ENCODE peak calls at places on chromosomes 11 and 22, in six cellular contexts. One of them, this sample, is unnamed.

GRCh38 chr22:42520663-42521546 is 1.3 kb upstream of the RRP7A start:
- DNase-seq in HCT116: no peak
- DNase-seq in H1: no peak
- DNase-seq in WTC11: no peak
- DNase-seq in HepG2: peak
- DNase-seq in K562: no peak
- DNase-seq in this sample: no peak

GRCh38 chr11:115930886-115931537 is 426.8 kb upstream of the CADM1 start:
- DNase-seq in H1: no peak
- DNase-seq in K562: no peak
- DNase-seq in WTC11: no peak
- DNase-seq in HepG2: no peak
- DNase-seq in HCT116: no peak
- DNase-seq in this sample: no peak

GRCh38 chr11:67261942-67262681 is 4.2 kb upstream of the GRK2 start:
- DNase-seq in HepG2: no peak
- DNase-seq in WTC11: no peak
- DNase-seq in HCT116: no peak
- DNase-seq in H1: no peak
- DNase-seq in K562: no peak
- DNase-seq in this sample: no peak

GRCh38 chr11:567629-568258 is 7.0 kb downstream of the RASSF7 start:
- DNase-seq in K562: no peak
- DNase-seq in H1: no peak
- DNase-seq in HCT116: no peak
- DNase-seq in WTC11: no peak
- DNase-seq in HepG2: no peak
- DNase-seq in this sample: no peak

GRCh38 chr11:130457909-130458729 is 9.7 kb downstream of the ADAMTS15 start:
- DNase-seq in K562: no peak
- DNase-seq in HepG2: no peak
- DNase-seq in HCT116: no peak
- DNase-seq in WTC11: no peak
- DNase-seq in H1: no peak
- DNase-seq in this sample: no peak

GRCh38 chr11:16572946-16573345 is 165.5 kb upstream of the C11orf58 start:
- DNase-seq in HCT116: no peak
- DNase-seq in H1: no peak
- DNase-seq in HepG2: peak
- DNase-seq in K562: no peak
- DNase-seq in WTC11: no peak
- DNase-seq in this sample: peak

GRCh38 chr11:107741044-107741823 is 29.4 kb upstream of the SLN start:
- DNase-seq in H1: no peak
- DNase-seq in HepG2: peak
- DNase-seq in HCT116: peak
- DNase-seq in K562: peak
- DNase-seq in WTC11: no peak
- DNase-seq in this sample: peak

GRCh38 chr11:1051356-1052132 is 15.0 kb upstream of the MUC6 start:
- DNase-seq in HepG2: no peak
- DNase-seq in H1: no peak
- DNase-seq in WTC11: no peak
- DNase-seq in HCT116: no peak
- DNase-seq in K562: no peak
- DNase-seq in this sample: no peak

GRCh38 chr11:121499405-121499804 is 46.6 kb upstream of the SORL1-AS1 start:
- DNase-seq in HepG2: no peak
- DNase-seq in K562: no peak
- DNase-seq in HCT116: no peak
- DNase-seq in H1: no peak
- DNase-seq in WTC11: no peak
- DNase-seq in this sample: no peak

GRCh38 chr11:121500717-121501116 is 48.0 kb upstream of the SORL1-AS1 start:
- DNase-seq in H1: no peak
- DNase-seq in WTC11: no peak
- DNase-seq in HepG2: no peak
- DNase-seq in K562: no peak
- DNase-seq in HCT116: no peak
- DNase-seq in this sample: no peak

GRCh38 chr11:121500275-121500674 is 47.5 kb upstream of the SORL1-AS1 start:
- DNase-seq in WTC11: no peak
- DNase-seq in H1: no peak
- DNase-seq in HepG2: no peak
- DNase-seq in HCT116: no peak
- DNase-seq in K562: no peak
- DNase-seq in this sample: no peak

GRCh38 chr11:121494355-121495099 is 41.8 kb upstream of the SORL1-AS1 start:
- DNase-seq in HepG2: no peak
- DNase-seq in WTC11: no peak
- DNase-seq in HCT116: no peak
- DNase-seq in K562: no peak
- DNase-seq in H1: no peak
- DNase-seq in this sample: no peak

DNA sequence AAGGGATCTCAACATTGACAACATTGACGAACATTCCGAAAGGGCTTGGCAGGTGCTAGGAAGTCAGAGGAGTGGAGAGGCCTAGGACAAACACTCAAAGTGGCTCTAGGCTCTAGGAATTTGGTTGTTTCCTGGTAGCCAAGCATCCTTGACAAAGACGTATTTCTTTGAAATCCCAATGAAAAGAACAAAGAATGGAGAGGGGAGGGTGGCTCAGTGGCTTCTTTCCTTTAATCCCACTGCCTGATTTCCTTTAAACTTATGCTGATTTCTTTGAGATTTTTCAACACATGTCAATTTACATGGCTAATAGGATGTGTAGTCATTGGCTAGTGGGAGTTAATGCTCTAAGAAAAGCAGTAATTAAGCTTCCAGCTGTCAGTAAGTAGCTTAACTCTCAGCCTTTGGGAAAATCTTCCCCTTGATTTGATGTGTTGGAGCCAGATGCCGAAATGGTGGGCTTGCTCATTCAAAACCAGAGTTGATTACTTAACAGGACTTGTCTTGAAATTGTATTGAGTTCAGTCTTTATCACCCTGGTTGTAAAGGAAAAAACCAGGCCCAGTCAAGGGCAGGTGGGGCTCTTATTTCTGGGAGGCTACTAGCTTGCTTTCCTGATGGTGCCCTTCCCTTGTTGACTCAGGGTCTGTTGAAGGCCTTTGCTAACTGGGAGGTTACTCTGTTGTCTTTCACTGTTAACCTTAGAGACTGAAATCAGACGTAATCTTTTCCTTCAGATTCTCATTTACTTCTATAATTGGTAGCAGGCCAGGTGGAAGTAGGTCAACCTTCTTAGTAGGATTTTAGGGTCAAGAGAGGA is 44.6 kb upstream of the SORL1-AS1 start:
- DNase-seq in WTC11: no peak
- DNase-seq in H1: no peak
- DNase-seq in HepG2: no peak
- DNase-seq in K562: no peak
- DNase-seq in HCT116: no peak
- DNase-seq in this sample: no peak
- TF ChIP-seq SP1 in WTC11: no peak
- TF ChIP-seq SP1 in H1: no peak
- TF ChIP-seq SP1 in HepG2: no peak
- TF ChIP-seq SP1 in K562: no peak
- TF ChIP-seq SP1 in HCT116: no peak
- TF ChIP-seq SP1 in this sample: no peak

DNA sequence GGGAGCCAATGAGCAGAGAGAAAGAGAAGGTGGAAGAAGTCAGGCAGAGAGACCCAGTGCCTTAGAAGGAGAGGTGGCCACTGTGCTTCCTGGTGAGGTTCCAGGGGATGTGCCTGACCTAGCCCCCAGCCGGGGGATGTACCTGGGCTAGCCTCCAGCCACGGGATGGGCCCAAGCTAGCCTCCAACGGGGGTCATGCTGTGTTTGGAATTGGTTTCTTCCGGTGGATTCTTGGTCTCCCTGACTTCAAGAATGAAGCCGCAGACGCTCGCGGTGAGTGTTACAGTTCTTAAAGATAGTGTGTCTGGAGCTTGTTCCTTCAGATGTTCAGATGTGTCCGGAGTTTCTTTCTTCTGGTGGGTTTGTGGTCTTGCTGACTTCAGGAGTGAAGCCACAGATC is 6.9 kb upstream of the SMIM38 start:
- DNase-seq in H1: no peak
- DNase-seq in HCT116: no peak
- DNase-seq in WTC11: no peak
- DNase-seq in HepG2: no peak
- DNase-seq in K562: no peak
- DNase-seq in this sample: no peak
- TF ChIP-seq SP1 in H1: no peak
- TF ChIP-seq SP1 in HCT116: no peak
- TF ChIP-seq SP1 in WTC11: no peak
- TF ChIP-seq SP1 in HepG2: no peak
- TF ChIP-seq SP1 in K562: no peak
- TF ChIP-seq SP1 in this sample: no peak

DNA sequence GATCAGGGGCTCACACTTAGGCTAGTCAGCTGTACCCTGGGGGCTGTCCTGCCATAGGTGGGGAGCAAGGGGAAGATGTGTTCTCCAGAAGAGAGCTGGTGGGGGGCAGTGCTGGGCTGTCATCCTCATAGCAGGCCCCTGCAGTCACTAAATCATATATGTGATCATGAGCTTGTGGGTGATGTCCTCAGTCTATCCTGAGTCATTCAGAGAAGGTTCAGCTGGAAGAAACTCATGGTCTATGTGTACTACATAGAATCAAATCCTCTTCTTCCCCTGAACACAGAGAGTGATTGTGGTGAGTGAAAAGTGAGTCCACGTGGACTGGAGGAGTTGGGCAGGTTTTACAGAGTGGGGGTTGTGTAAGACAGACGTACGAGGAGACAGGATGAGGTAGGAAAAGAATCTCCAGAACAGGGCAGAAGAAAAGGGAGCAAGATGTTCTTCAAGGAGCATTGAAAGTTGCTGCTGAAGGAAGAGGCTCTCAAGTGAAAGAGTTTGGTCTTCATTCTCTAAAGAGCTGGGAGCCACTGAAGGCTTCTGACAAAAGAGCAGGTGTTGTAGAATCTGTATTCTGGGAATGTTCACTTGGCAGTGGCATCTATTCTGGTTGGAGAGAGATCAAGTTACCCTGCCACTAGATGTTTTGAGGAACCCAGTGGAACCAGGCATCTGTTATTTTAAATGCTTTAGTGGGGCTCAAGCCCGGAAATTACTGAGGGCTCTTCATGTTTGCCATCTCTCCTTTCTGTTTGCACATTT is 68.9 kb downstream of the C22orf31 start:
- DNase-seq in WTC11: no peak
- DNase-seq in K562: no peak
- DNase-seq in H1: no peak
- DNase-seq in HepG2: no peak
- DNase-seq in HCT116: no peak
- DNase-seq in this sample: no peak
- TF ChIP-seq SP1 in WTC11: no peak
- TF ChIP-seq SP1 in K562: no peak
- TF ChIP-seq SP1 in H1: no peak
- TF ChIP-seq SP1 in HepG2: no peak
- TF ChIP-seq SP1 in HCT116: no peak
- TF ChIP-seq SP1 in this sample: no peak

DNA sequence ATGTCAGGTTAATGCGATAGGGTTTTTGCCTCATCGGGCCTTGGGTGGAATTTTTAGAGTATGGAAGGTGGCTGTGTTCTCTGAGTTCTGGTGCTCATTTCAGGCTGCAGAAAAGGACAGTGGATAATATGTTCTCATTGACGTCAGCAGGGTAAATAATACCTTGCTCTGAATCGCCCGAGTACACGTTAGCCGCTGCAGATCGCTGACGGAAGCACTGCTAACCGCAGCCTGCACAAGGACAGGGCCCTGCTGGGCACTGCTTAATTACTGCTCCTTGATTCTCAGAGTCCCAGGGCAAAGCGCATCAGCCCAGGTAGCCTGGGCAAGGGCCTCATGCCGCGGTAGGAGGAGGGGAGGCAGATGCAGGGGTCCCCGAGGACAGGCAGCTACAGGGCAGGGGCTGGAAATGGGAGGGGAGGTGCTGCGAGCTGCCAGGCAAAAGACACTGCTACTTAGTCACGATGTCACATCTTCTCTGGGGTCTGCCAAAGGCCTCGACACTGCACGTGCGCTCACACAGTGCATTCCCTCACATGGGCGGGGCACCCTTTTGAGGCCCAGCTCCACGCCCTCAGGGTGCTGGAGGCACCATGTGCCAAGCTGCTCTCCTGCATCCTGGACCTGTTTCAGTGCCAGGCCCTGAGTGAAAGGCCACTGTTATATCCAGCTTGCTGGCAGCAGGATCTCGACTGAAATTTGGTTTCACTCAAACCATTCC is 35.2 kb downstream of the PPP2R1B start:
- DNase-seq in K562: no peak
- DNase-seq in WTC11: no peak
- DNase-seq in HCT116: no peak
- DNase-seq in HepG2: no peak
- DNase-seq in H1: no peak
- DNase-seq in this sample: peak
- TF ChIP-seq SP1 in K562: no peak
- TF ChIP-seq SP1 in WTC11: no peak
- TF ChIP-seq SP1 in HCT116: no peak
- TF ChIP-seq SP1 in HepG2: no peak
- TF ChIP-seq SP1 in H1: no peak
- TF ChIP-seq SP1 in this sample: no peak

GRCh38 chr11:28834877-28835276 is 726.7 kb downstream of the METTL15 start:
- DNase-seq in H1: no peak
- DNase-seq in WTC11: no peak
- DNase-seq in K562: no peak
- DNase-seq in HCT116: no peak
- DNase-seq in HepG2: no peak
- DNase-seq in this sample: no peak

GRCh38 chr11:28833169-28833568 is 725.0 kb downstream of the METTL15 start:
- DNase-seq in WTC11: no peak
- DNase-seq in K562: no peak
- DNase-seq in HepG2: no peak
- DNase-seq in HCT116: no peak
- DNase-seq in H1: no peak
- DNase-seq in this sample: no peak

GRCh38 chr11:28835790-28836189 is 727.6 kb downstream of the METTL15 start:
- DNase-seq in K562: no peak
- DNase-seq in WTC11: no peak
- DNase-seq in HCT116: no peak
- DNase-seq in HepG2: no peak
- DNase-seq in H1: no peak
- DNase-seq in this sample: no peak

GRCh38 chr11:28835317-28835716 is 727.1 kb downstream of the METTL15 start:
- DNase-seq in HepG2: no peak
- DNase-seq in H1: no peak
- DNase-seq in WTC11: no peak
- DNase-seq in HCT116: no peak
- DNase-seq in K562: no peak
- DNase-seq in this sample: no peak

DNA sequence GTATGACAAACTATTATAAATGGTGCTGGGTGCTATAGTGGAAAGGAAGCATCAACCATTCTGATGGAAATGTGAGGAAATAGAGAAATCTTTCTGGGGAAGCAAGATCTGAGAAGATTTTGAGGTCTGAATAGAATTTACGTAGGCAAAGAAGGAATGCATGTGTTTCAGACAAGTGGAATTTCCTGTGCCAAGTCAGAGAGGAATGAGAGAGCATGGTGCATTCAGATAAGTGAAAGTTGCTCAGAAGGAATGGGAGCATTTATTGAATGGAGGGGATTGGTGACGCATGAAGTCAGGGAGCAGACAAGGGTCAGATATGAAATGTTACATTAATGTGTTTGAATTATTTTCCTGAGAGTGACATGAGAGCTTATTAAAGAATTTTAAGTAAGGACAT is 725.5 kb downstream of the METTL15 start:
- DNase-seq in K562: no peak
- DNase-seq in WTC11: no peak
- DNase-seq in HCT116: no peak
- DNase-seq in HepG2: no peak
- DNase-seq in H1: no peak
- DNase-seq in this sample: no peak
- TF ChIP-seq SP1 in K562: no peak
- TF ChIP-seq SP1 in WTC11: no peak
- TF ChIP-seq SP1 in HCT116: no peak
- TF ChIP-seq SP1 in HepG2: no peak
- TF ChIP-seq SP1 in H1: no peak
- TF ChIP-seq SP1 in this sample: no peak